ENCODE peak calls at places on chromosomes 1 and 21, in eight cellular contexts. C is head of caudate nucleus; H is RWPE1; W is astrocyte of the spinal cord; K is NCI-H1930; R is GM04504; L is glutamatergic neuron; T is CD8-positive, alpha-beta memory T cell. J is an unnamed sample.

GRCh38 chr1:93615201-93616150 is 66.2 kb downstream of the BCAR3 start:
- DNase-seq in L (peak), C (no peak), K (no peak), H (peak), R (no peak), W (peak), T (no peak), J (peak)

GRCh38 chr1:104636581-104636980 is 886.9 kb downstream of the AMY1C start:
- DNase-seq in T (no peak), W (no peak), R (no peak), K (no peak), H (peak), C (no peak), L (no peak), J (no peak)

GRCh38 chr1:184527402-184527801 is 140.6 kb downstream of the C1orf21 start:
- DNase-seq in C (no peak), R (no peak), L (no peak), H (no peak), K (no peak), W (no peak), T (no peak), J (no peak)

GRCh38 chr1:53617382-53618217 is 121.4 kb downstream of the GLIS1 start:
- DNase-seq in C (no peak), L (no peak), K (no peak), W (peak), R (peak), H (no peak), T (no peak), J (no peak)

GRCh38 chr1:40818264-40818961 is 34.8 kb downstream of the KCNQ4 start:
- DNase-seq in T (peak), K (no peak), C (peak), L (peak), W (no peak), R (no peak), H (peak), J (peak)

GRCh38 chr1:21434394-21434793 is 5.5 kb upstream of the NBPF3 start:
- DNase-seq in H (no peak), C (no peak), W (no peak), L (no peak), K (no peak), T (no peak), R (no peak), J (no peak)

GRCh38 chr1:88612299-88612698 is 71.8 kb upstream of the PKN2 start:
- DNase-seq in H (no peak), T (no peak), W (no peak), L (no peak), K (no peak), R (no peak), C (no peak), J (peak)

GRCh38 chr1:22826630-22827580 is 116.3 kb downstream of the EPHB2 start:
- DNase-seq in H (peak), C (no peak), K (no peak), W (no peak), T (no peak), L (no peak), R (no peak), J (no peak)

GRCh38 chr1:85224734-85225623 is 24.2 kb upstream of the SYDE2 start:
- DNase-seq in H (no peak), C (no peak), L (no peak), T (no peak), K (no peak), W (no peak), R (no peak), J (peak)

GRCh38 chr1:235441159-235441685 is 63.0 kb downstream of the B3GALNT2 start:
- DNase-seq in T (no peak), C (no peak), K (no peak), R (no peak), L (no peak), W (no peak), H (no peak), J (no peak)

GRCh38 chr1:116852367-116852766 is 57.3 kb upstream of the PTGFRN start:
- DNase-seq in C (no peak), H (no peak), K (no peak), W (no peak), R (no peak), L (no peak), T (no peak), J (no peak)

GRCh38 chr1:172430128-172430454 is 9.6 kb downstream of the C1orf105 start:
- DNase-seq in T (no peak), R (no peak), W (no peak), H (no peak), C (no peak), L (no peak), K (no peak), J (no peak)

GRCh38 chr1:179871940-179872339 is 5.7 kb downstream of the TOR1AIP2 start:
- DNase-seq in T (no peak), R (no peak), H (no peak), L (no peak), K (no peak), W (no peak), C (no peak), J (no peak)

GRCh38 chr1:231387770-231388669 is 34.1 kb downstream of the EGLN1 start:
- DNase-seq in R (no peak), K (no peak), L (no peak), H (peak), C (no peak), W (no peak), T (no peak), J (no peak)

GRCh38 chr1:1281533-1282321 is 1.5 kb downstream of the SCNN1D start:
- DNase-seq in C (no peak), T (no peak), L (peak), H (no peak), W (no peak), R (no peak), K (no peak), J (peak)

GRCh38 chr1:165456861-165457260 is 11.9 kb upstream of the RXRG start:
- DNase-seq in T (no peak), H (no peak), L (no peak), W (no peak), R (no peak), K (no peak), C (no peak), J (no peak)

GRCh38 chr1:162605225-162605927 is 26.9 kb upstream of the DDR2 start:
- DNase-seq in W (peak), K (no peak), L (no peak), R (peak), H (peak), C (no peak), T (no peak), J (no peak)

GRCh38 chr1:177219458-177220390 is 49.0 kb downstream of the BRINP2 start:
- DNase-seq in C (no peak), H (peak), W (no peak), R (no peak), K (no peak), T (no peak), L (no peak), J (peak)

GRCh38 chr1:53075206-53075605 is 13.2 kb downstream of the PODN start:
- DNase-seq in R (no peak), K (no peak), H (no peak), C (no peak), T (no peak), L (no peak), W (no peak), J (peak)

GRCh38 chr1:28380394-28380793 is 10.9 kb downstream of the PHACTR4 start:
- DNase-seq in C (no peak), L (no peak), K (no peak), H (no peak), W (no peak), T (no peak), R (no peak), J (no peak)

GRCh38 chr1:175757381-175758015 is 14.1 kb upstream of the TNR start:
- DNase-seq in K (no peak), W (no peak), T (no peak), L (peak), R (no peak), C (no peak), H (peak), J (peak)

GRCh38 chr1:68166348-68166747 is 66.0 kb downstream of the WLS start:
- DNase-seq in T (no peak), C (no peak), H (no peak), R (no peak), K (no peak), W (no peak), L (no peak), J (no peak)

GRCh38 chr21:35083246-35083645 is 34.1 kb upstream of the RUNX1 start:
- DNase-seq in T (no peak), L (no peak), W (no peak), H (no peak), C (no peak), R (no peak), K (no peak), J (no peak)

GRCh38 chr1:30847358-30847972 is 61.1 kb downstream of the SDC3 start:
- DNase-seq in H (no peak), W (peak), C (peak), L (no peak), T (no peak), K (no peak), R (no peak), J (peak)

GRCh38 chr1:228037401-228038386 is 30.9 kb downstream of the WNT3A start:
- DNase-seq in H (peak), L (peak), R (no peak), C (no peak), K (no peak), W (no peak), T (no peak), J (no peak)

GRCh38 chr1:155892801-155893200 is 18.3 kb downstream of the RIT1 start:
- DNase-seq in C (no peak), L (no peak), T (no peak), R (no peak), K (no peak), H (peak), W (peak), J (no peak)

GRCh38 chr1:94118471-94118870 is 2.5 kb downstream of the ABCA4 start:
- DNase-seq in W (no peak), H (no peak), L (no peak), C (no peak), T (no peak), K (no peak), R (no peak), J (no peak)

GRCh38 chr1:216193839-216194443 is 229.3 kb downstream of the USH2A start:
- DNase-seq in C (no peak), L (no peak), W (no peak), H (no peak), K (no peak), T (no peak), R (no peak), J (peak)

GRCh38 chr1:21861602-21862429 is 49.8 kb downstream of the LDLRAD2 start:
- DNase-seq in K (no peak), H (peak), W (peak), R (peak), T (no peak), L (no peak), C (no peak), J (peak)

GRCh38 chr1:41751804-41752513 is 166.8 kb downstream of the HIVEP3 start:
- DNase-seq in C (no peak), W (peak), L (no peak), K (no peak), H (no peak), R (no peak), T (no peak), J (no peak)

GRCh38 chr1:64856564-64856963 is 109.8 kb downstream of the JAK1 start:
- DNase-seq in C (no peak), H (no peak), R (no peak), K (no peak), T (no peak), W (no peak), L (peak), J (no peak)

GRCh38 chr21:45918835-45919467 is 62.6 kb upstream of the COL6A1 start:
- DNase-seq in L (no peak), W (no peak), H (no peak), C (no peak), K (no peak), T (no peak), R (no peak), J (no peak)

GRCh38 chr1:199701731-199702130 is 325.8 kb upstream of the NR5A2 start:
- DNase-seq in L (no peak), T (no peak), W (no peak), R (no peak), H (no peak), C (no peak), K (no peak), J (no peak)

GRCh38 chr1:52662645-52663313 is 29.8 kb downstream of the SHISAL2A start:
- DNase-seq in K (no peak), L (peak), T (no peak), H (peak), C (no peak), R (peak), W (peak), J (no peak)

GRCh38 chr21:34004984-34005383 is 68.4 kb upstream of the MRPS6 start:
- DNase-seq in W (no peak), H (no peak), L (no peak), C (no peak), T (no peak), K (no peak), R (no peak), J (no peak)

GRCh38 chr21:33924079-33924765 is 8.6 kb upstream of the ATP5PO start:
- DNase-seq in W (peak), C (peak), T (peak), R (peak), K (peak), H (peak), L (peak), J (peak)

GRCh38 chr1:119902775-119903442 is 6.6 kb upstream of the ADAM30 start:
- DNase-seq in L (no peak), T (no peak), K (no peak), R (no peak), W (no peak), H (no peak), C (no peak), J (no peak)

GRCh38 chr1:178151831-178152230 is 57.9 kb downstream of the RASAL2 start:
- DNase-seq in C (no peak), L (no peak), W (no peak), T (no peak), R (no peak), H (no peak), K (no peak), J (no peak)

GRCh38 chr1:203504400-203505250 is 10.7 kb downstream of the OPTC start:
- DNase-seq in K (peak), T (peak), L (peak), C (peak), W (peak), R (peak), H (peak), J (peak)

GRCh38 chr1:179826626-179827280 is 50.9 kb downstream of the TOR1AIP2 start:
- DNase-seq in K (no peak), C (no peak), W (no peak), T (no peak), H (no peak), L (no peak), R (no peak), J (no peak)